ENCODE peak calls at places on chromosomes 16 and 17, in ten cellular contexts. V is upper lobe of right lung, O is cardiac muscle cell, F is NCI-H2081, A is GF-D8, L is substantia nigra, X is fibroblast of the conjunctiva, D is left cardiac atrium, T is HS-27A, P is T-helper 1 cell. U is an unnamed sample.

GRCh38 chr17:75030161-75030560 is 16.6 kb downstream of the ATP5PD start:
- DNase-seq in V (no peak), O (no peak), F (no peak), A (no peak), L (no peak), X (no peak), D (no peak), T (no peak), P (no peak), U (no peak)

GRCh38 chr16:83720981-83721380 is 86.8 kb upstream of the HSBP1 start:
- DNase-seq in V (no peak), O (no peak), F (no peak), A (no peak), L (no peak), X (no peak), D (no peak), T (no peak), P (no peak), U (no peak)

GRCh38 chr16:11699234-11699894 is 31.1 kb downstream of the SNN start:
- DNase-seq in V (no peak), O (no peak), F (no peak), A (no peak), L (no peak), X (no peak), D (no peak), T (no peak), P (no peak), U (no peak)

GRCh38 chr17:19756551-19756950 is 8.5 kb upstream of the ALDH3A1 start:
- DNase-seq in V (no peak), O (peak), F (no peak), A (no peak), L (no peak), X (no peak), D (peak), T (no peak), P (no peak), U (no peak)

GRCh38 chr17:31653710-31654109 is 205.3 kb downstream of the COPRS start:
- DNase-seq in V (no peak), O (peak), F (no peak), A (no peak), L (no peak), X (no peak), D (no peak), T (no peak), P (no peak), U (no peak)

GRCh38 chr16:59886021-59886420 is 1151.9 kb upstream of the GOT2 start:
- DNase-seq in V (no peak), O (peak), F (no peak), A (no peak), L (no peak), X (peak), D (peak), T (no peak), P (no peak), U (peak)

GRCh38 chr16:11251525-11252481 is 4.2 kb downstream of the SOCS1 start:
- DNase-seq in V (no peak), O (peak), F (no peak), A (no peak), L (no peak), X (no peak), D (no peak), T (no peak), P (peak), U (no peak)

GRCh38 chr16:69724981-69725479 is 1.3 kb downstream of the NQO1 start:
- DNase-seq in V (no peak), O (peak), F (no peak), A (no peak), L (no peak), X (no peak), D (no peak), T (no peak), P (no peak), U (no peak)

GRCh38 chr17:27920569-27920968 is 27.4 kb upstream of the LYRM9 start:
- DNase-seq in V (no peak), O (no peak), F (no peak), A (no peak), L (no peak), X (no peak), D (no peak), T (no peak), P (no peak), U (no peak)

GRCh38 chr16:86261379-86261778 is 248.9 kb upstream of the FOXF1 start:
- DNase-seq in V (no peak), O (peak), F (no peak), A (no peak), L (no peak), X (no peak), D (no peak), T (no peak), P (no peak), U (no peak)